ENCODE peak calls at places on chromosome 18, in eight cellular contexts. K is activated T-helper 9 cell treated with anti-CD3 and anti-CD28 coated beads, Interleukin-2, amount 50 U/mL, for 16 hours; H is stimulated activated naive CD4-positive, alpha-beta T cell; G is NB4; S is cortex of kidney; F is activated CD8-positive, alpha-beta memory T cell treated with anti-CD3 and anti-CD28 coated beads for 24 hours; L is B cell; J is cardiac septum. R is an unnamed sample.

GRCh38 chr18:8635087-8635486 is 25.9 kb downstream of the RAB12 start:
- DNase-seq in K (no peak), H (no peak), G (no peak), S (no peak), F (no peak), L (no peak), J (no peak), R (no peak)

GRCh38 chr18:50286391-50287027 is 983 bp downstream of the CXXC1 start:
- DNase-seq in K (no peak), H (no peak), G (no peak), S (no peak), F (peak), L (no peak), J (no peak), R (peak)

GRCh38 chr18:79786304-79786703 is 11.4 kb upstream of the KCNG2 start:
- DNase-seq in K (no peak), H (no peak), G (no peak), S (no peak), F (no peak), L (no peak), J (no peak), R (peak)

GRCh38 chr18:11654736-11655604 is 34.1 kb upstream of the GNAL start:
- DNase-seq in K (no peak), H (peak), G (peak), S (no peak), F (peak), L (no peak), J (no peak), R (no peak)

GRCh38 chr18:79872852-79873444 is 75.2 kb downstream of the KCNG2 start:
- DNase-seq in K (no peak), H (no peak), G (peak), S (no peak), F (peak), L (no peak), J (peak), R (peak)

GRCh38 chr18:4106407-4107033 is 348.6 kb downstream of the DLGAP1 start:
- DNase-seq in K (peak), H (peak), G (peak), S (no peak), F (peak), L (peak), J (no peak), R (no peak)

GRCh38 chr18:57447154-57447621 is 12.0 kb downstream of the ONECUT2 start:
- DNase-seq in K (no peak), H (no peak), G (peak), S (no peak), F (no peak), L (no peak), J (no peak), R (no peak)

GRCh38 chr18:79488311-79489047 is 92.7 kb downstream of the NFATC1 start:
- DNase-seq in K (no peak), H (no peak), G (no peak), S (no peak), F (no peak), L (no peak), J (peak), R (peak)

GRCh38 chr18:49444599-49444998 is 15.8 kb downstream of the DYM start:
- DNase-seq in K (no peak), H (no peak), G (no peak), S (no peak), F (no peak), L (no peak), J (no peak), R (no peak)

GRCh38 chr18:32803571-32803970 is 30.7 kb upstream of the KLHL14 start:
- DNase-seq in K (no peak), H (no peak), G (no peak), S (no peak), F (no peak), L (peak), J (no peak), R (no peak)

GRCh38 chr18:58276640-58277456 is 232.8 kb downstream of the NEDD4L start:
- DNase-seq in K (no peak), H (no peak), G (no peak), S (no peak), F (no peak), L (no peak), J (no peak), R (no peak)

GRCh38 chr18:2451556-2451955 is 119.7 kb downstream of the METTL4 start:
- DNase-seq in K (no peak), H (no peak), G (no peak), S (no peak), F (no peak), L (no peak), J (no peak), R (no peak)

GRCh38 chr18:68428026-68428425 is 286.9 kb downstream of the TMX3 start:
- DNase-seq in K (no peak), H (no peak), G (no peak), S (no peak), F (no peak), L (no peak), J (no peak), R (no peak)

GRCh38 chr18:74255022-74255658 is 36.6 kb downstream of the CYB5A start:
- DNase-seq in K (no peak), H (no peak), G (no peak), S (no peak), F (no peak), L (no peak), J (peak), R (no peak)

GRCh38 chr18:22330508-22330907 is 87.2 kb downstream of the CTAGE1 start:
- DNase-seq in K (no peak), H (no peak), G (no peak), S (no peak), F (no peak), L (no peak), J (no peak), R (no peak)

GRCh38 chr18:48669180-48669675 is 130.4 kb downstream of the CTIF start:
- DNase-seq in K (no peak), H (no peak), G (no peak), S (no peak), F (no peak), L (no peak), J (no peak), R (no peak)

GRCh38 chr18:52118684-52119083 is 221.3 kb upstream of the DCC start:
- DNase-seq in K (no peak), H (no peak), G (no peak), S (no peak), F (no peak), L (no peak), J (no peak), R (no peak)

GRCh38 chr18:74654637-74655036 is 57.0 kb downstream of the ZNF407 start:
- DNase-seq in K (no peak), H (no peak), G (peak), S (no peak), F (no peak), L (no peak), J (no peak), R (no peak)

GRCh38 chr18:36095936-36096519 is 28.7 kb upstream of the RPRD1A start:
- DNase-seq in K (no peak), H (no peak), G (peak), S (no peak), F (no peak), L (no peak), J (no peak), R (no peak)

GRCh38 chr18:1421502-1421901 is 516.8 kb downstream of the ADCYAP1 start:
- DNase-seq in K (no peak), H (no peak), G (no peak), S (no peak), F (no peak), L (no peak), J (no peak), R (no peak)

GRCh38 chr18:8314123-8314522 is 295.1 kb upstream of the RAB12 start:
- DNase-seq in K (no peak), H (no peak), G (no peak), S (no peak), F (no peak), L (no peak), J (no peak), R (no peak)

GRCh38 chr18:77056399-77057015 is 76.1 kb downstream of the MBP start:
- DNase-seq in K (no peak), H (no peak), G (peak), S (no peak), F (no peak), L (no peak), J (no peak), R (no peak)

GRCh38 chr18:3593904-3594759 is 144.2 kb downstream of the TGIF1 start:
- DNase-seq in K (peak), H (peak), G (peak), S (no peak), F (peak), L (peak), J (peak), R (peak)

GRCh38 chr18:1294229-1294628 is 389.6 kb downstream of the ADCYAP1 start:
- DNase-seq in K (no peak), H (no peak), G (no peak), S (no peak), F (no peak), L (no peak), J (no peak), R (no peak)

GRCh38 chr18:23524213-23524707 is 20.9 kb downstream of the RMC1 start:
- DNase-seq in K (no peak), H (no peak), G (no peak), S (no peak), F (no peak), L (no peak), J (no peak), R (no peak)

GRCh38 chr18:36314098-36314497 is 16.6 kb downstream of the FHOD3 start:
- DNase-seq in K (no peak), H (no peak), G (peak), S (no peak), F (no peak), L (no peak), J (no peak), R (no peak)

GRCh38 chr18:63974991-63975390 is 5.1 kb downstream of the SERPINB8 start:
- DNase-seq in K (no peak), H (no peak), G (peak), S (no peak), F (no peak), L (no peak), J (no peak), R (no peak)

GRCh38 chr18:59743561-59743960 is 46.3 kb upstream of the CCBE1 start:
- DNase-seq in K (no peak), H (no peak), G (no peak), S (no peak), F (no peak), L (no peak), J (no peak), R (no peak)

GRCh38 chr18:267380-267687 is 513 bp downstream of the THOC1 start:
- DNase-seq in K (no peak), H (no peak), G (no peak), S (no peak), F (no peak), L (no peak), J (no peak), R (no peak)

GRCh38 chr18:32768646-32769206 is 4.1 kb downstream of the KLHL14 start:
- DNase-seq in K (no peak), H (no peak), G (no peak), S (no peak), F (no peak), L (no peak), J (no peak), R (no peak)

GRCh38 chr18:9065864-9066263 is 36.6 kb upstream of the NDUFV2 start:
- DNase-seq in K (no peak), H (no peak), G (no peak), S (no peak), F (no peak), L (no peak), J (no peak), R (no peak)

GRCh38 chr18:33505798-33506197 is 65.3 kb upstream of the CCDC178 start:
- DNase-seq in K (no peak), H (no peak), G (no peak), S (no peak), F (no peak), L (no peak), J (no peak), R (no peak)

GRCh38 chr18:49101230-49101629 is 150.5 kb upstream of the SMAD7 start:
- DNase-seq in K (no peak), H (no peak), G (no peak), S (no peak), F (no peak), L (no peak), J (no peak), R (no peak)

GRCh38 chr18:61833978-61834377 is 58.8 kb downstream of the RNF152 start:
- DNase-seq in K (no peak), H (no peak), G (no peak), S (no peak), F (no peak), L (no peak), J (no peak), R (no peak)

GRCh38 chr18:3869848-3870247 is 419.9 kb downstream of the TGIF1 start:
- DNase-seq in K (no peak), H (no peak), G (peak), S (no peak), F (no peak), L (no peak), J (no peak), R (no peak)

R was measured in spleen.